ENCODE peak calls at places on chromosome 12, in eight cellular contexts. P is HCT116, Y is Panc1, Z is stomach, C is transverse colon, I is suprapubic skin, S is endothelial cell of umbilical vein, X is spleen. V is an unnamed sample.
A peak's percentile ranks its signal among the peaks of the same experiment; 100 is the strongest.

GRCh38 chr12:6554168-6554989 is 1.5 kb downstream of the IFFO1 start:
- DNase-seq in P (peak; percentile 62), Y (no peak), Z (peak; percentile 79), C (peak; percentile 79), I (no peak), S (peak; percentile 80), X (peak; percentile 91), V (no peak)

GRCh38 chr12:4331842-4332241 is 10.8 kb downstream of the TIGAR start:
- DNase-seq in P (no peak), Y (no peak), Z (no peak), C (no peak), I (no peak), S (no peak), X (no peak), V (no peak)

GRCh38 chr12:14664434-14665023 is 31.9 kb downstream of the GUCY2C start:
- DNase-seq in P (peak; percentile 37), Y (peak; percentile 12), Z (peak; percentile 30), C (peak; percentile 22), I (no peak), S (peak; percentile 57), X (no peak), V (no peak)

GRCh38 chr12:52454411-52455201 is 2.7 kb upstream of the KRT6B start:
- DNase-seq in P (peak; percentile 28), Y (peak; percentile 70), Z (no peak), C (no peak), I (no peak), S (no peak), X (no peak), V (no peak)

GRCh38 chr12:100715976-100716657 is 78.5 kb upstream of the ANO4 start:
- DNase-seq in P (no peak), Y (no peak), Z (no peak), C (no peak), I (no peak), S (no peak), X (peak; percentile 65), V (no peak)

GRCh38 chr12:65232490-65233077 is 45.9 kb upstream of the MSRB3 start:
- DNase-seq in P (no peak), Y (no peak), Z (no peak), C (no peak), I (no peak), S (peak; percentile 62), X (no peak), V (no peak)

GRCh38 chr12:52097045-52097666 is 17.7 kb downstream of the SMIM41 start:
- DNase-seq in P (no peak), Y (no peak), Z (no peak), C (no peak), I (no peak), S (no peak), X (peak; percentile 39), V (no peak)

GRCh38 chr12:90058721-90059120 is 350.1 kb upstream of the ATP2B1 start:
- DNase-seq in P (no peak), Y (no peak), Z (no peak), C (no peak), I (no peak), S (peak; percentile 90), X (no peak), V (no peak)

GRCh38 chr12:11580125-11580751 is 69.2 kb upstream of the ETV6 start:
- DNase-seq in P (no peak), Y (no peak), Z (peak; percentile 32), C (no peak), I (no peak), S (peak; percentile 11), X (no peak), V (no peak)

GRCh38 chr12:41967668-41968649 is 176.7 kb downstream of the GXYLT1 start:
- DNase-seq in P (no peak), Y (no peak), Z (no peak), C (no peak), I (no peak), S (peak; percentile 17), X (no peak), V (no peak)

GRCh38 chr12:114240288-114240687 is 165.7 kb downstream of the TBX5 start:
- DNase-seq in P (no peak), Y (no peak), Z (no peak), C (no peak), I (no peak), S (no peak), X (no peak), V (no peak)

GRCh38 chr12:104485651-104486341 is 29.0 kb downstream of the CHST11 start:
- DNase-seq in P (no peak), Y (no peak), Z (no peak), C (no peak), I (no peak), S (no peak), X (no peak), V (no peak)

GRCh38 chr12:76914102-76914859 is 35.5 kb upstream of the CSRP2 start:
- DNase-seq in P (no peak), Y (no peak), Z (no peak), C (no peak), I (no peak), S (no peak), X (no peak), V (no peak)

GRCh38 chr12:76529226-76529918 is 30.2 kb downstream of the OSBPL8 start:
- DNase-seq in P (no peak), Y (no peak), Z (no peak), C (no peak), I (no peak), S (no peak), X (no peak), V (no peak)

GRCh38 chr12:100564090-100564489 is 9.4 kb upstream of the GAS2L3 start:
- DNase-seq in P (no peak), Y (no peak), Z (no peak), C (no peak), I (no peak), S (peak; percentile 91), X (no peak), V (no peak)

DNA sequence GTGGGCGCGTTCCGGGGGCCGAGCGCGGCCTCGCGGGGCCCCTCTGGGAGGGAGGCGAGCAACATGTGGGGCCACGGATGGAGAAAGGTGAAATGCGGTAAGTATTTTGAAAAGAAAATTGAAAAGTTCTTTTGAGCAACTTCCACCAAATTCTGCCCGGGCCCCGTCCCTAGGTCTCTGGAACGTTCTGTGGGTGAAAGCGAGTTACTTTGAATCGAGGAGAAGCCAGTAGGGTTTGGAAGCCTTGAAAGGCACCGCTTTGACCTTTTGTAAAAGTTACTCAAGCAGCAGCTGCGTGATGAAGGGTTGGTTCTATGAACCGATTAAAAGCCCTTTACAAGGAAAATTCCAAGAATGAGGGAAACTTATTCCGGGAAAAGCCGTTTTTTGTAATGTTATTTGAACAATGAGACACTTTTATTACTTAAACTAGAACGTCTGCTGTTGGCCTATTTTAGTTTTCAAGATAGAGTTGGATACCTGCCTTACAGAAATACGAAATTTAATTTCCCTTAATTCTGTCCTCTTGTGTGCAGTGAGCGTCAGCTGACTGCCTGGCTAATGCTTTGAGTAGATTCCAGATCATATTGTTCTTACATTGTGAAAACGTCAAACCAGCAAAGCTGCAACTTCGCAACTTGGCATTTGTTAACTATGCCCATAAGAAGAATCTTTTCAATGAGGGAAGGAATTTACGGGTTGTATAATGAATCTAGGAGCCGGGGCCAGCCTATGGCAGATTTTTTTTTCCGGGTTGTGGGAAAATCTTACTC is 884 bp downstream of the LARP4 start:
- DNase-seq in P (no peak), Y (no peak), Z (no peak), C (peak; percentile 13), I (peak; percentile 29), S (peak; percentile 71), X (no peak), V (no peak)
- TF ChIP-seq POLR2AphosphoS5 in P (no peak), Y (no peak), Z (peak; percentile 43), C (peak; percentile 43), I (no peak), S (no peak), X (no peak), V (no peak)

GRCh38 chr12:47747596-47748506 is 10.8 kb downstream of the RAPGEF3 start:
- DNase-seq in P (no peak), Y (no peak), Z (no peak), C (no peak), I (no peak), S (no peak), X (no peak), V (no peak)

GRCh38 chr12:47748899-47749298 is 9.8 kb downstream of the RAPGEF3 start:
- DNase-seq in P (no peak), Y (no peak), Z (no peak), C (no peak), I (no peak), S (no peak), X (no peak), V (no peak)

GRCh38 chr12:47747115-47747514 is 11.6 kb downstream of the RAPGEF3 start:
- DNase-seq in P (no peak), Y (no peak), Z (no peak), C (no peak), I (no peak), S (no peak), X (no peak), V (no peak)

GRCh38 chr12:47750229-47750798 is 8.4 kb downstream of the RAPGEF3 start:
- DNase-seq in P (no peak), Y (no peak), Z (no peak), C (no peak), I (no peak), S (no peak), X (no peak), V (no peak)

DNA sequence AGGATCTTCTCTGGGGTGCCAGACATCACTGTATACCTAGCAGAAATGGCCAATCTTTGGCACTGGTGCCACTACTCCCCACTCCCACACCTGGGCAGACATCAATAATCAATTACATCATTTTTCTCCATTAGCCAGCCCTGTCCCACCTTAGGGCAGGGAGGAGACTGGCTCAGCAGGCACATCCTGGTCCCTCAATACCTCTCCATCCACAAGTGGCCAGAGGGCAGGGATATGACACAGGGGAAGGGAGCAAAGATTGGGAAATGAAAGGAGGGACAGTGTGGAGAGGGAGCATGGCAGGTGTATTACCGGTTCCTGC is 10.2 kb downstream of the RAPGEF3 start:
- DNase-seq in P (no peak), Y (no peak), Z (no peak), C (no peak), I (no peak), S (no peak), X (no peak), V (no peak)
- H3K4me1 ChIP-seq in P (peaks cover 15% of the 10 kb centered on the region), Y (peaks cover under 1% of the 10 kb centered on the region), Z (peaks cover 20% of the 10 kb centered on the region), C (peaks cover 5% of the 10 kb centered on the region), I (peaks cover 36% of the 10 kb centered on the region), S (peaks cover 9% of the 10 kb centered on the region), X (peaks cover 48% of the 10 kb centered on the region), V (peaks cover 23% of the 10 kb centered on the region)

DNA sequence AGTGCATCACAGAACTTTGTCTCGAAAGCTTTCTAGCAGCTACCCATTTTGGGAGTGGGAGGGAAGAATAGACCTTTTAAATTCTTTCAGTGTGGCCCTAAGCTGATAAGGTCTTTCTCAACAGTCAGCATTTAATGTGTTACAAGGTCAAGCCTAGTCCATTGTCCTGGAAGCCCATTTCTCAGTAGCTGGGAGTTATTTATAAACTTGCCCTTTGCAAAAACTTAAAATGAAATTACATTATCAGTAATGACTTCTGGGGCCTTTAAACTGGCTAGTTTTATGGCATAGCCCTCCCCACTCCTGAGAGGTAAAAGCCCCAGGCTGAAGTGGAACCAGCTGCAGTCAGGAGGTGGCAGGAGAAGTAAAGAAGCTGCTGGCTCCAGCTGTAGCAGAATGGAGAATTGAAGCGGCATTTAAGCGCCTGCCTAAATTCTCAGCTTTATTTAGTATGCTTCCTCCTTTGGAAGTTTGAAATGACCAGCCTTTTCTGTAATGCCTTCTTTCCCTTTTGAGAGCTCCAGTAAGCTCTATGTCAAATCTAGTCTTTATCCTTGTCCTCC is 12.4 kb downstream of the COPZ1 start:
- DNase-seq in P (no peak), Y (no peak), Z (no peak), C (no peak), I (no peak), S (no peak), X (no peak), V (no peak)
- H3K27ac ChIP-seq in P (no peak overlapping the region), Y (no peak overlapping the region), Z (peak overlapping the region; percentile 57), C (peak overlapping the region; percentile 64), I (peak overlapping the region; percentile 1), S (no peak overlapping the region), X (peak overlapping the region; percentile 48), V (peak overlapping the region; percentile 57)

GRCh38 chr12:80936642-80937390 is 918 bp downstream of the LIN7A start:
- DNase-seq in P (peak; percentile 7), Y (no peak), Z (peak; percentile 27), C (peak; percentile 51), I (peak; percentile 80), S (peak; percentile 44), X (peak; percentile 88), V (no peak)
- TF ChIP-seq POLR2AphosphoS5 in P (no peak), Y (no peak), Z (no peak), C (no peak), I (no peak), S (no peak), X (peak; percentile 5), V (no peak)

V was measured in vagina.